ENCODE peak calls at places on chromosomes 12 and 14, in six cellular contexts. P is stimulated activated CD4-positive, alpha-beta T cell treated with anti-CD3 and anti-CD28 coated beads, Interleukin-12 subunit alpha, Interleukin-12 subunit beta, amount 100 ng/mL, for 4 hours; R is CD8-positive, alpha-beta T cell; B is lower lobe of right lung; T is hypothalamus; W is SIG-M5. A is an unnamed sample.

GRCh38 chr12:1583421-1584078 is 10.8 kb downstream of the FBXL14 start:
- DNase-seq in P (peak), T (no peak), W (peak), R (peak), B (no peak), A (peak)

GRCh38 chr12:25959069-25959961 is 833 bp downstream of the RASSF8 start:
- DNase-seq in B (peak), R (no peak), T (no peak), P (peak), W (no peak), A (no peak)

GRCh38 chr14:51208982-51209381 is 31.1 kb upstream of the TMX1 start:
- DNase-seq in P (no peak), T (no peak), R (no peak), B (no peak), W (no peak), A (no peak)

GRCh38 chr12:52395761-52396434 is 10.2 kb downstream of the KRT82 start:
- DNase-seq in B (no peak), T (no peak), W (no peak), P (no peak), R (no peak), A (no peak)

GRCh38 chr12:125203145-125203765 is 138.0 kb downstream of the AACS start:
- DNase-seq in T (no peak), B (no peak), R (no peak), W (no peak), P (no peak), A (no peak)

GRCh38 chr12:2431810-2432209 is 363.0 kb upstream of the FKBP4 start:
- DNase-seq in P (no peak), W (no peak), T (no peak), R (no peak), B (no peak), A (no peak)

GRCh38 chr14:92348154-92348553 is 25.2 kb downstream of the SLC24A4 start:
- DNase-seq in P (no peak), T (no peak), B (no peak), W (no peak), R (no peak), A (no peak)

GRCh38 chr12:98939350-98939749 is 294.3 kb downstream of the APAF1 start:
- DNase-seq in P (no peak), R (no peak), W (no peak), T (no peak), B (no peak), A (no peak)

GRCh38 chr14:64879635-64880381 is at the start of gene SPTB:
- DNase-seq in W (no peak), P (peak), R (peak), T (peak), B (peak), A (peak)

GRCh38 chr14:42944284-42944683 is 1337.6 kb downstream of the LRFN5 start:
- DNase-seq in R (no peak), T (no peak), W (no peak), P (no peak), B (no peak), A (no peak)

GRCh38 chr12:19474147-19474546 is 34.9 kb downstream of the AEBP2 start:
- DNase-seq in W (no peak), R (no peak), P (no peak), T (no peak), B (no peak), A (no peak)

GRCh38 chr12:106135781-106136180 is 3.0 kb downstream of the NUAK1 start:
- DNase-seq in T (no peak), P (no peak), B (no peak), R (no peak), W (no peak), A (no peak)

GRCh38 chr12:6867407-6868210 is at the start of gene TPI1:
- DNase-seq in W (no peak), B (peak), T (peak), R (peak), P (peak), A (peak)

GRCh38 chr14:101444116-101444515 is 117.2 kb upstream of the DIO3 start:
- DNase-seq in P (no peak), B (no peak), T (no peak), R (no peak), W (no peak), A (no peak)

GRCh38 chr12:73547421-73547820 is 990.2 kb upstream of the ATXN7L3B start:
- DNase-seq in T (no peak), R (no peak), P (no peak), B (no peak), W (no peak), A (no peak)

GRCh38 chr14:27995688-27996087 is 770.9 kb upstream of the FOXG1 start:
- DNase-seq in W (no peak), P (no peak), T (no peak), R (no peak), B (no peak), A (no peak)

GRCh38 chr12:49279706-49280159 is 14.9 kb downstream of the TUBA1C start:
- DNase-seq in W (no peak), P (no peak), R (no peak), T (no peak), B (peak), A (no peak)

GRCh38 chr14:75049731-75050201 is 1.5 kb downstream of the MLH3 start:
- DNase-seq in T (no peak), R (no peak), W (no peak), P (no peak), B (no peak), A (no peak)

GRCh38 chr14:59435106-59435505 is 30.1 kb downstream of the GPR135 start:
- DNase-seq in R (no peak), W (no peak), T (no peak), P (no peak), B (no peak), A (no peak)

GRCh38 chr12:89439946-89440345 is 84.7 kb downstream of the GALNT4 start:
- DNase-seq in P (no peak), R (no peak), W (no peak), B (no peak), T (no peak), A (no peak)

GRCh38 chr12:116881325-116881866 is at the start of gene HRK:
- DNase-seq in B (no peak), R (no peak), P (no peak), W (no peak), T (no peak), A (no peak)

GRCh38 chr14:42141328-42141727 is 534.7 kb downstream of the LRFN5 start:
- DNase-seq in P (no peak), R (no peak), B (no peak), T (no peak), W (no peak), A (no peak)

GRCh38 chr14:56195727-56196126 is 77.5 kb downstream of the PELI2 start:
- DNase-seq in R (no peak), B (no peak), P (no peak), W (no peak), T (no peak), A (no peak)

GRCh38 chr12:132477009-132477702 is 12.8 kb upstream of the FBRSL1 start:
- DNase-seq in P (no peak), W (no peak), T (no peak), R (no peak), B (no peak), A (no peak)

GRCh38 chr14:26204954-26205479 is 392.8 kb downstream of the NOVA1 start:
- DNase-seq in T (no peak), B (peak), P (no peak), R (no peak), W (no peak), A (no peak)

GRCh38 chr14:25009891-25010290 is 40.1 kb downstream of the STXBP6 start:
- DNase-seq in P (no peak), R (no peak), B (no peak), W (no peak), T (no peak), A (no peak)

GRCh38 chr14:40318211-40318719 is 886.0 kb upstream of the FBXO33 start:
- DNase-seq in B (no peak), R (no peak), W (no peak), P (no peak), T (no peak), A (no peak)

GRCh38 chr12:52539024-52539820 is 13.7 kb downstream of the KRT71 start:
- DNase-seq in W (no peak), P (no peak), T (no peak), R (no peak), B (no peak), A (no peak)

GRCh38 chr14:75984674-75985073 is 889 bp upstream of the IFT43 start:
- DNase-seq in W (no peak), T (no peak), P (no peak), B (no peak), R (no peak), A (no peak)

GRCh38 chr12:56894698-56895368 is 39.4 kb downstream of the SDR9C7 start:
- DNase-seq in T (no peak), W (no peak), P (no peak), R (no peak), B (no peak), A (no peak)

GRCh38 chr12:27696864-27697564 is 767 bp downstream of the REP15 start:
- DNase-seq in R (no peak), W (no peak), T (no peak), B (no peak), P (no peak), A (no peak)